ENCODE peak calls at places on chromosomes 7 and 10, in four cellular contexts. One of them, this sample, is unnamed.

GRCh38 chr7:54546081-54546985 is 4.2 kb downstream of the VSTM2A start:
- DNase-seq in AG04450: no peak
- DNase-seq in fibroblast of the aortic adventitia: no peak
- DNase-seq in astrocyte of the cerebellum: no peak
- DNase-seq in this sample: no peak

GRCh38 chr10:94358480-94358879 is 4.3 kb downstream of the NOC3L start:
- DNase-seq in AG04450: peak; percentile 85
- DNase-seq in fibroblast of the aortic adventitia: peak; percentile 88
- DNase-seq in astrocyte of the cerebellum: peak; percentile 94
- DNase-seq in this sample: peak; percentile 70

GRCh38 chr10:22552888-22553378 is 161.4 kb downstream of the PIP4K2A start:
- DNase-seq in AG04450: no peak
- DNase-seq in fibroblast of the aortic adventitia: peak; percentile 21
- DNase-seq in astrocyte of the cerebellum: no peak
- DNase-seq in this sample: no peak

GRCh38 chr7:123624527-123625183 is 23.0 kb downstream of the ASB15 start:
- DNase-seq in AG04450: no peak
- DNase-seq in fibroblast of the aortic adventitia: no peak
- DNase-seq in astrocyte of the cerebellum: no peak
- DNase-seq in this sample: no peak

GRCh38 chr10:35691522-35692236 is 49.6 kb upstream of the FZD8 start:
- DNase-seq in AG04450: no peak
- DNase-seq in fibroblast of the aortic adventitia: no peak
- DNase-seq in astrocyte of the cerebellum: no peak
- DNase-seq in this sample: no peak

GRCh38 chr10:114829160-114829909 is 7.8 kb downstream of the FHIP2A start:
- DNase-seq in AG04450: no peak
- DNase-seq in fibroblast of the aortic adventitia: no peak
- DNase-seq in astrocyte of the cerebellum: no peak
- DNase-seq in this sample: no peak

GRCh38 chr10:70843333-70843732 is 27.6 kb downstream of the SGPL1 start:
- DNase-seq in AG04450: no peak
- DNase-seq in fibroblast of the aortic adventitia: no peak
- DNase-seq in astrocyte of the cerebellum: no peak
- DNase-seq in this sample: no peak

GRCh38 chr7:34019431-34019830 is 114.1 kb downstream of the BMPER start:
- DNase-seq in AG04450: no peak
- DNase-seq in fibroblast of the aortic adventitia: peak; percentile 75
- DNase-seq in astrocyte of the cerebellum: no peak
- DNase-seq in this sample: no peak

GRCh38 chr7:82264752-82265305 is 178.7 kb downstream of the CACNA2D1 start:
- DNase-seq in AG04450: no peak
- DNase-seq in fibroblast of the aortic adventitia: no peak
- DNase-seq in astrocyte of the cerebellum: no peak
- DNase-seq in this sample: no peak

GRCh38 chr10:89549510-89549909 is 14.1 kb upstream of the SLC16A12 start:
- DNase-seq in AG04450: no peak
- DNase-seq in fibroblast of the aortic adventitia: no peak
- DNase-seq in astrocyte of the cerebellum: no peak
- DNase-seq in this sample: no peak

GRCh38 chr7:151058766-151059361 is 525 bp upstream of the SLC4A2 start:
- DNase-seq in AG04450: no peak
- DNase-seq in fibroblast of the aortic adventitia: peak; percentile 32
- DNase-seq in astrocyte of the cerebellum: no peak
- DNase-seq in this sample: no peak

GRCh38 chr7:80884511-80885195 is 34.2 kb downstream of the SEMA3C start:
- DNase-seq in AG04450: no peak
- DNase-seq in fibroblast of the aortic adventitia: no peak
- DNase-seq in astrocyte of the cerebellum: no peak
- DNase-seq in this sample: no peak

GRCh38 chr7:13017881-13018280 is 330.4 kb downstream of the ARL4A start:
- DNase-seq in AG04450: no peak
- DNase-seq in fibroblast of the aortic adventitia: no peak
- DNase-seq in astrocyte of the cerebellum: no peak
- DNase-seq in this sample: no peak

GRCh38 chr7:80781561-80781979 is 137.3 kb downstream of the SEMA3C start:
- DNase-seq in AG04450: peak; percentile 26
- DNase-seq in fibroblast of the aortic adventitia: peak; percentile 91
- DNase-seq in astrocyte of the cerebellum: peak; percentile 96
- DNase-seq in this sample: peak; percentile 43

GRCh38 chr10:92242910-92243671 is 47.8 kb downstream of the CPEB3 start:
- DNase-seq in AG04450: no peak
- DNase-seq in fibroblast of the aortic adventitia: peak; percentile 5
- DNase-seq in astrocyte of the cerebellum: peak; percentile 34
- DNase-seq in this sample: no peak

GRCh38 chr7:119472398-119473038 is 800.5 kb upstream of the KCND2 start:
- DNase-seq in AG04450: no peak
- DNase-seq in fibroblast of the aortic adventitia: no peak
- DNase-seq in astrocyte of the cerebellum: no peak
- DNase-seq in this sample: no peak

GRCh38 chr10:132699411-132700167 is 86.4 kb downstream of the NKX6-2 start:
- DNase-seq in AG04450: no peak
- DNase-seq in fibroblast of the aortic adventitia: no peak
- DNase-seq in astrocyte of the cerebellum: no peak
- DNase-seq in this sample: no peak

GRCh38 chr10:25557136-25557535 is 376.9 kb upstream of the MYO3A start:
- DNase-seq in AG04450: no peak
- DNase-seq in fibroblast of the aortic adventitia: no peak
- DNase-seq in astrocyte of the cerebellum: no peak
- DNase-seq in this sample: no peak

GRCh38 chr10:95279042-95279820 is 11.6 kb downstream of the PDLIM1 start:
- DNase-seq in AG04450: no peak
- DNase-seq in fibroblast of the aortic adventitia: peak; percentile 61
- DNase-seq in astrocyte of the cerebellum: no peak
- DNase-seq in this sample: no peak

GRCh38 chr7:23357190-23358093 is 58.3 kb downstream of the MALSU1 start:
- DNase-seq in AG04450: no peak
- DNase-seq in fibroblast of the aortic adventitia: peak; percentile 76
- DNase-seq in astrocyte of the cerebellum: no peak
- DNase-seq in this sample: no peak

GRCh38 chr7:93375603-93376002 is 143.4 kb downstream of the VPS50 start:
- DNase-seq in AG04450: no peak
- DNase-seq in fibroblast of the aortic adventitia: no peak
- DNase-seq in astrocyte of the cerebellum: no peak
- DNase-seq in this sample: no peak

GRCh38 chr10:11225935-11226334 is 208.3 kb downstream of the CELF2 start:
- DNase-seq in AG04450: no peak
- DNase-seq in fibroblast of the aortic adventitia: no peak
- DNase-seq in astrocyte of the cerebellum: no peak
- DNase-seq in this sample: no peak

GRCh38 chr7:123201901-123202300 is 2.1 kb upstream of the SLC13A1 start:
- DNase-seq in AG04450: no peak
- DNase-seq in fibroblast of the aortic adventitia: no peak
- DNase-seq in astrocyte of the cerebellum: no peak
- DNase-seq in this sample: no peak

GRCh38 chr10:92125169-92125543 is 165.7 kb downstream of the CPEB3 start:
- DNase-seq in AG04450: no peak
- DNase-seq in fibroblast of the aortic adventitia: peak; percentile 25
- DNase-seq in astrocyte of the cerebellum: no peak
- DNase-seq in this sample: no peak

GRCh38 chr7:89064831-89065230 is 269.3 kb upstream of the TEX47 start:
- DNase-seq in AG04450: no peak
- DNase-seq in fibroblast of the aortic adventitia: no peak
- DNase-seq in astrocyte of the cerebellum: peak; percentile 24
- DNase-seq in this sample: no peak

GRCh38 chr10:43846187-43846680 is 197.6 kb upstream of the ZNF32 start:
- DNase-seq in AG04450: no peak
- DNase-seq in fibroblast of the aortic adventitia: peak; percentile 84
- DNase-seq in astrocyte of the cerebellum: no peak
- DNase-seq in this sample: no peak

GRCh38 chr10:73647211-73647874 is 6.1 kb upstream of the MYOZ1 start:
- DNase-seq in AG04450: no peak
- DNase-seq in fibroblast of the aortic adventitia: no peak
- DNase-seq in astrocyte of the cerebellum: no peak
- DNase-seq in this sample: no peak

GRCh38 chr7:28115261-28115660 is 65.3 kb downstream of the JAZF1 start:
- DNase-seq in AG04450: no peak
- DNase-seq in fibroblast of the aortic adventitia: no peak
- DNase-seq in astrocyte of the cerebellum: no peak
- DNase-seq in this sample: no peak

GRCh38 chr10:106682175-106682574 is 482.3 kb downstream of the SORCS1 start:
- DNase-seq in AG04450: no peak
- DNase-seq in fibroblast of the aortic adventitia: peak; percentile 0
- DNase-seq in astrocyte of the cerebellum: no peak
- DNase-seq in this sample: no peak
- TF ChIP-seq CTCF in AG04450: peak; percentile 25
- TF ChIP-seq CTCF in fibroblast of the aortic adventitia: no peak
- TF ChIP-seq CTCF in astrocyte of the cerebellum: no peak
- TF ChIP-seq CTCF in this sample: peak; percentile 16

GRCh38 chr7:140674899-140675701 is 2.4 kb downstream of the ADCK2 start:
- DNase-seq in AG04450: no peak
- DNase-seq in fibroblast of the aortic adventitia: peak; percentile 58
- DNase-seq in astrocyte of the cerebellum: peak; percentile 12
- DNase-seq in this sample: peak; percentile 25
- TF ChIP-seq CTCF in AG04450: peak; percentile 52
- TF ChIP-seq CTCF in fibroblast of the aortic adventitia: peak; percentile 55
- TF ChIP-seq CTCF in astrocyte of the cerebellum: peak; percentile 54
- TF ChIP-seq CTCF in this sample: peak; percentile 58

DNA sequence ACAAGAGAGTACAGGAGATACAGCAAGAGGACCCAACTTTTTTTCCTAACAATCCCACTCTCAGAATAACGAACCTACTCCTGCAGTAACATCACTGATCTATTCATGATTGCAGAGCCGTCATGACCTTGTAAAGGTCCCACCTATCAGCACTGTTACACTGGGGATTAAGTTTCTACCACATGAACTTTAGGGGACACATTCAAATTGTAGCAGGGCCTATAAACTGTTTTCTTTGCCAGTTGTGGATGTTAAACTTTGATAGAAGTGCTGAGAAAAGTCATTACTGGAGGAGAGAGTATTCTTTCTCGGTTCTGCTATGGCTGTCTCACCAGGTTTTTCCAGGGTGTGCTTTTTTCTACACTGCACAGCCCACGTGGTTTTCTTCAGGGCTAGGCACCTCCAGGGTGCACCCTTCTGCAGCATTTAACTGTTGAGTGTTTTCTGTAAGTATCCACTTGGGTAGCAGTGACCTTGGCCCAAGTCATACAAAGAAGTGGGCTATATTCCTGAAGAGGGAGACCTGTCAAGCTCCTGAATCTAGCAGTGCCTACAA is 131.6 kb upstream of the AHR start:
- DNase-seq in AG04450: no peak
- DNase-seq in fibroblast of the aortic adventitia: no peak
- DNase-seq in astrocyte of the cerebellum: no peak
- DNase-seq in this sample: no peak
- TF ChIP-seq CTCF in AG04450: no peak
- TF ChIP-seq CTCF in fibroblast of the aortic adventitia: no peak
- TF ChIP-seq CTCF in astrocyte of the cerebellum: no peak
- TF ChIP-seq CTCF in this sample: no peak

DNA sequence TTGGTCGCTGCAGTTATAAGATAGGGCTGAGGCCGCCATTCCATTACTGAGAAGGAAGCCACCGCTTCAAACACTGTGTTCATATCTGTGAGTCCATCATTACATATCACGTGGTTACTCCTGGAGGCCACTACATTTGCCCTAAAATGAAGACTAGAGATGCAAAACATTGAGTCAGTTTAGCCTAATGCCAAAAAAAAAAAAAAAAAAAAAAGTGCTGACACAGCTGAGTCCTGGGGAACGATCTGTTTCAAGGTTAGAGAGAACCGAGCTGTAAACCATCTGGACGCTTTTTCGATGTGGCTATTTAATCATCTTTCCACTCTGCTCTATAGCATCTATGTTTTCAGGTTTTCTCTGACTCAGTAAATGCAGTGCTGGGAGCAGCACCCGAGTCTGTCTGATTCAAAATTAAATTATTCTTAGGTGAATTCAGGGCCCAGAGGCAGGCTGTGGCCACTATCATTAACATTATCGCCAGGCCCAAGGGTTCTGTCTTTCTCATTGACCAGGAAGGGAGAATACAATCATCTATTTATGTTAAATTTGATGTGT is 449.1 kb downstream of the PAXIP1 start:
- DNase-seq in AG04450: no peak
- DNase-seq in fibroblast of the aortic adventitia: no peak
- DNase-seq in astrocyte of the cerebellum: no peak
- DNase-seq in this sample: no peak
- TF ChIP-seq CTCF in AG04450: no peak
- TF ChIP-seq CTCF in fibroblast of the aortic adventitia: no peak
- TF ChIP-seq CTCF in astrocyte of the cerebellum: no peak
- TF ChIP-seq CTCF in this sample: no peak

DNA sequence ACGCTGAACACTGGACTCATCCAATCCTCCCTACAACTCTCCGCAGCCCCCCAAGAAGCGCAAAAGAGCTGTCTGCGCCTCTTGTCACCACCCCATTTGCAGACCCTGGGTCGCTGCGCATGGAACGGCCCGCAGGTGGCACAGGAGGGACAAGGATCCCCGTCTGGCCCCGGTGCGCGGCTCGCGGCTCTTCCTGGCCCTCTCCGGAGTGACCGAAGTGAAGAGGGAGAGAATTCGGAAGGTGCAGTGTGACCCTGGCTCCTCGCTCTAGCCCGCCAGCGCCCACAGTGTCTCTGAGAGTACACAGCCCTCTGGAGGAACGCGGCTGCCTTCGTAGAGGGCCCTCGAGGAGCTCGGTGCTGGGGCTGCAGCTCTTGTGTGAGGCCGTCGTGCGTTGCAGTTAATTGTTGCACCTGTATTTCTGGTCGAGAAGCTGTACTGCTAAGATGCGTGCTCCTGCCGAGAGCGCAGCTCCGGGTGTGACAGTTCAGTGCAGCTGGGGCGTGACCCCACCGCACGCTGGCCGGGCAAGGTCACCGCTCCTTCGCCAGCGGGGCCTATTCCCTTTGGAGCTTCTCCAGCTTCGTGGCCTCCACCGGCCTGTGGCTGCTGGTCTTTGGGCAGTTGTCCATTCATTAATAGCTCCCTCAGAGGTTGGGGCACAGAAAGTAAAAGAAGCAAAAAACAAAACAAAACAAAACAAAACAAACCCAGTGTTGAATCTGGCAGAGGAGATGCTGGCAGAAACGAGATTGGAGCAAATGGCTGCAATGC is 119.0 kb downstream of the SEC23IP start:
- DNase-seq in AG04450: no peak
- DNase-seq in fibroblast of the aortic adventitia: no peak
- DNase-seq in astrocyte of the cerebellum: no peak
- DNase-seq in this sample: no peak
- TF ChIP-seq CTCF in AG04450: no peak
- TF ChIP-seq CTCF in fibroblast of the aortic adventitia: no peak
- TF ChIP-seq CTCF in astrocyte of the cerebellum: no peak
- TF ChIP-seq CTCF in this sample: no peak

GRCh38 chr10:31031205-31031665 is 430 bp downstream of the ZNF438 start:
- DNase-seq in AG04450: no peak
- DNase-seq in fibroblast of the aortic adventitia: peak; percentile 91
- DNase-seq in astrocyte of the cerebellum: no peak
- DNase-seq in this sample: no peak

GRCh38 chr10:31033166-31033565 is 1.5 kb upstream of the ZNF438 start:
- DNase-seq in AG04450: no peak
- DNase-seq in fibroblast of the aortic adventitia: peak; percentile 60
- DNase-seq in astrocyte of the cerebellum: no peak
- DNase-seq in this sample: no peak

GRCh38 chr10:31030800-31031199 is 865 bp downstream of the ZNF438 start:
- DNase-seq in AG04450: no peak
- DNase-seq in fibroblast of the aortic adventitia: no peak
- DNase-seq in astrocyte of the cerebellum: no peak
- DNase-seq in this sample: no peak

GRCh38 chr10:31032515-31033132 is 959 bp upstream of the ZNF438 start:
- DNase-seq in AG04450: no peak
- DNase-seq in fibroblast of the aortic adventitia: no peak
- DNase-seq in astrocyte of the cerebellum: no peak
- DNase-seq in this sample: no peak

GRCh38 chr10:31031666-31032514 is at the start of gene ZNF438:
- DNase-seq in AG04450: peak; percentile 89
- DNase-seq in fibroblast of the aortic adventitia: peak; percentile 97
- DNase-seq in astrocyte of the cerebellum: peak; percentile 87
- DNase-seq in this sample: peak; percentile 92
- TF ChIP-seq CTCF in AG04450: peak; percentile 40
- TF ChIP-seq CTCF in fibroblast of the aortic adventitia: peak; percentile 42
- TF ChIP-seq CTCF in astrocyte of the cerebellum: peak; percentile 26
- TF ChIP-seq CTCF in this sample: peak; percentile 37

GRCh38 chr10:86592413-86592812 is 61.9 kb upstream of the OPN4 start:
- DNase-seq in AG04450: no peak
- DNase-seq in fibroblast of the aortic adventitia: no peak
- DNase-seq in astrocyte of the cerebellum: no peak
- DNase-seq in this sample: no peak
- TF ChIP-seq CTCF in AG04450: no peak
- TF ChIP-seq CTCF in fibroblast of the aortic adventitia: no peak
- TF ChIP-seq CTCF in astrocyte of the cerebellum: no peak
- TF ChIP-seq CTCF in this sample: no peak